ENCODE peak calls at places on chromosomes 4 and X, in six cellular contexts. U, R, E, G, F and I are unnamed samples.

GRCh38 chr4:119238068-119238722 is 25.7 kb downstream of the USP53 start:
- DNase-seq in G (no peak), F (no peak), R (peak), U (no peak), E (no peak), I (no peak)

GRCh38 chr4:128130621-128131020 is 69.5 kb downstream of the LARP1B start:
- DNase-seq in U (peak), E (no peak), F (no peak), R (no peak), G (no peak), I (no peak)

GRCh38 chr4:52016985-52017384 is 3.2 kb downstream of the LRRC66 start:
- DNase-seq in E (no peak), R (no peak), U (no peak), F (no peak), G (no peak), I (no peak)

GRCh38 chrX:31266172-31267076 is 194.6 kb upstream of the FTHL17 start:
- DNase-seq in G (peak), F (peak), R (no peak), U (peak), E (peak), I (no peak)

GRCh38 chrX:630922-631496 is 418 bp downstream of the SHOX start:
- DNase-seq in U (no peak), R (no peak), E (no peak), F (no peak), G (no peak), I (no peak)

GRCh38 chr4:94304365-94304971 is 38.2 kb downstream of the HPGDS start:
- DNase-seq in F (no peak), G (peak), U (peak), R (peak), E (peak), I (peak)

GRCh38 chr4:107098403-107098802 is 62.3 kb upstream of the DKK2 start:
- DNase-seq in U (no peak), F (no peak), R (no peak), G (no peak), E (no peak), I (no peak)

GRCh38 chrX:65601530-65602281 is 65.7 kb upstream of the MSN start:
- DNase-seq in E (no peak), R (no peak), U (peak), F (peak), G (peak), I (peak)

GRCh38 chrX:11381464-11381863 is 88.3 kb downstream of the AMELX start:
- DNase-seq in F (no peak), U (peak), E (peak), R (peak), G (peak), I (peak)

GRCh38 chr4:30719363-30720020 is 677 bp upstream of the PCDH7 start:
- DNase-seq in U (peak), G (peak), R (no peak), F (no peak), E (peak), I (no peak)

GRCh38 chrX:10326578-10326977 is 169.8 kb downstream of the CLCN4 start:
- DNase-seq in G (peak), U (no peak), E (peak), F (no peak), R (no peak), I (no peak)

GRCh38 chrX:151700581-151700980 is 5.3 kb downstream of the PRRG3 start:
- DNase-seq in G (no peak), F (no peak), R (no peak), E (no peak), U (no peak), I (no peak)

GRCh38 chrX:19886888-19887531 is 390 bp downstream of the SH3KBP1 start:
- DNase-seq in R (no peak), E (peak), G (peak), U (no peak), F (peak), I (peak)

GRCh38 chrX:129780441-129781105 is 824 bp downstream of the SASH3 start:
- DNase-seq in G (no peak), F (no peak), R (no peak), U (no peak), E (no peak), I (peak)
- H3K4me3 ChIP-seq in G (no peak), F (peak), R (peak), U (no peak), E (no peak), I (peak)

GRCh38 chr4:41644288-41644914 is 104.1 kb downstream of the PHOX2B start:
- DNase-seq in F (peak), G (peak), E (peak), U (peak), R (no peak), I (no peak)
- H3K4me3 ChIP-seq in F (no peak), G (no peak), E (no peak), U (no peak), R (no peak), I (no peak)

DNA sequence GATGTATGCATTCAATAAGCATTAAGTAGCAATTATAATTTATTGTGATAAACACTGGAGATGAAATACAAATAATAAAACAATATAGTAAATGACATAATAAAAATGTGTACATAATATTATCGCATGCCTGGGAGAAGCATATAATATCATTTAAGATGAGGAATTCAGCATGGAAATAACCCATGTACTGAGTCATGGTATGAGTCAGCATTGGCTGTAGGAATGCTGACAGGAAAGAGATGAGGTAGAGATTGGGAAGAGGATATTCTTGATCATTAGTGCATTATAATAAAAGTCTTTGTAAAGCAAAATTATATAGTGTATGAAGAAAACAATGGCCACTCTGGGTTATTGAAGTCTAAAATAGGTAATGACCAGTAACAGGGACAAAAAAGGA is 82.8 kb downstream of the MAGEB10 start:
- DNase-seq in R (no peak), G (peak), U (peak), F (no peak), E (no peak), I (no peak)
- H3K4me3 ChIP-seq in R (no peak), G (no peak), U (no peak), F (no peak), E (no peak), I (no peak)

GRCh38 chrX:103913356-103914020 is 48.9 kb upstream of the TMSB15B start:
- DNase-seq in F (no peak), R (no peak), G (peak), U (peak), E (no peak), I (no peak)

GRCh38 chrX:103918050-103918449 is 44.4 kb upstream of the TMSB15B start:
- DNase-seq in E (peak), F (peak), R (peak), G (peak), U (peak), I (peak)

GRCh38 chrX:103919336-103919682 is 43.1 kb upstream of the TMSB15B start:
- DNase-seq in G (peak), E (no peak), R (peak), U (peak), F (no peak), I (peak)

DNA sequence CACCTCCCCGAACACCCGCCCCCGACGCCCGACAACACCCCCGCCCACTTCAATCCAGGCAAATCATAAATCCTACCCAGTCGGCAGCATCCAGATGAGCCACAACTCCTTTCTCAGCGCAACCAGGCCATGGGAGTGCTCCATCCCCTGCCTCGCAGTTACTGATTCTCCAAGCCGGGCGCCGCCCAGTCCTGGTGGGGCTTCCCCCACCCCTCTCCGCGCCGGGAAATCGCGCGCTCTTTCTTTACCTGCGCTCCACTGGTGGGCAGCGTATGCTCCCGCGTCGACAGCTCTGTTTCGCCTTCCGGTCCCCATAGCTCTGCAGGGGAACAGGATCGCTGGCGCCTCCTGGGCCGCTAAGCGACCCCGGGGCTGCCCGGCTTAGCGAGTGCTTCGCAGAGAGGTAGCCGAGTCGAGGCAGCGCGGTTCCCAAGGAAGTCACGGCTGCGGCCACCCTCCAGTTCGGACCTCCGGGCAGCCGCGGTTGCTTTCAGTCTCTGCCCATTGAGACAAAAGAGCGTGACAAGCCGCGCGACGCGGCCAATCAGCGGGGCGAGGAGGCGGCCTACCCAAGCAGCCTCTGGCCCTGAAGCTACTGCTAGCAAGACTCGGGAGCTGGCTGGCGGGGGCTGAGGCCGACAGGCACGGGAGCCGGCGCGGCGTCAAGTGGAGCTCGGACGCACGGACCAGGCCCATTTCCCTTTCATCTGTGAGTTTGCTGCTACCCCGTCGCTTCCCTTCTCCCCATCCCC is 43.7 kb upstream of the TMSB15B start:
- DNase-seq in R (peak), U (peak), E (peak), F (peak), G (peak), I (peak)
- H3K4me3 ChIP-seq in R (peak), U (peak), E (peak), F (peak), G (peak), I (peak)

GRCh38 chrX:49122499-49122898 is 1.0 kb downstream of the GPKOW start:
- DNase-seq in F (no peak), R (no peak), U (no peak), E (no peak), G (no peak), I (no peak)
- H3K4me3 ChIP-seq in F (peak), R (peak), U (peak), E (peak), G (no peak), I (peak)

GRCh38 chrX:9286234-9286633 is 178.6 kb upstream of the TBL1X start:
- DNase-seq in F (peak), G (no peak), U (no peak), R (no peak), E (no peak), I (no peak)

GRCh38 chrX:9293051-9293496 is 171.8 kb upstream of the TBL1X start:
- DNase-seq in F (no peak), R (no peak), E (peak), G (no peak), U (no peak), I (no peak)

GRCh38 chrX:9293903-9294302 is 171.0 kb upstream of the TBL1X start:
- DNase-seq in U (no peak), G (no peak), R (no peak), E (peak), F (no peak), I (no peak)

DNA sequence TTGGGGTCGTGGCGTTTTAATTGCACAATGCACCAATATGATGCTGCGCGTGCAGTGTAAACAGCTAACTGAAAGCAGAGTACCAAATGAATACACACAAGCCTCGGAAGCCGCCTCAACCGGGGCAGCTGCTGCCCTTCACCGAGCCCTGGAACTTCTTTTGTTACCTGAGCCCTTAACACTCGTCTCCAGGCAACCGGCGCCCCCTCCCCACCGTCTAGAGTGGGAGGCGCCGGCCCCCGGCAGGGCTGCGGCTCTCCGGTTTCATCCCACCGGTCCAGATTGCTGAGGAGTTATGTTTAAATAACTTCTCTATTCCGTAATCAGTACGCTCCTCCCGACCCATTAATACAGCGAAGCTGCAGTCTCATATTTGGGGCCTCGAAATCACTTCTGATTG is 173.2 kb upstream of the TBL1X start:
- DNase-seq in F (no peak), G (no peak), R (no peak), E (no peak), U (no peak), I (no peak)
- H3K4me3 ChIP-seq in F (peak), G (no peak), R (no peak), E (no peak), U (no peak), I (no peak)

GRCh38 chrX:74423289-74423985 is 2.1 kb downstream of the SLC16A2 start:
- DNase-seq in U (no peak), R (no peak), F (no peak), G (no peak), E (no peak), I (no peak)
- H3K4me3 ChIP-seq in U (peak), R (no peak), F (no peak), G (no peak), E (no peak), I (no peak)

GRCh38 chrX:136148391-136148790 is 1.1 kb downstream of the FHL1 start:
- DNase-seq in U (no peak), F (no peak), E (no peak), G (no peak), R (no peak), I (no peak)
- H3K4me3 ChIP-seq in U (peak), F (peak), E (peak), G (peak), R (no peak), I (no peak)

GRCh38 chrX:134174859-134175258 is 62.1 kb upstream of the CCDC160 start:
- DNase-seq in G (no peak), E (no peak), U (no peak), R (no peak), F (no peak), I (no peak)

GRCh38 chrX:134171661-134172587 is 65.1 kb upstream of the CCDC160 start:
- DNase-seq in U (no peak), F (no peak), E (peak), R (no peak), G (peak), I (peak)

GRCh38 chrX:134172588-134173259 is 64.3 kb upstream of the CCDC160 start:
- DNase-seq in G (peak), R (no peak), F (peak), E (peak), U (peak), I (peak)

GRCh38 chrX:134174273-134174660 is 62.7 kb upstream of the CCDC160 start:
- DNase-seq in F (no peak), E (no peak), U (no peak), G (no peak), R (no peak), I (no peak)

GRCh38 chrX:134173541-134174272 is 63.3 kb upstream of the CCDC160 start:
- DNase-seq in R (no peak), F (no peak), E (peak), G (no peak), U (no peak), I (peak)
- H3K4me3 ChIP-seq in R (no peak), F (peak), E (no peak), G (peak), U (no peak), I (peak)

DNA sequence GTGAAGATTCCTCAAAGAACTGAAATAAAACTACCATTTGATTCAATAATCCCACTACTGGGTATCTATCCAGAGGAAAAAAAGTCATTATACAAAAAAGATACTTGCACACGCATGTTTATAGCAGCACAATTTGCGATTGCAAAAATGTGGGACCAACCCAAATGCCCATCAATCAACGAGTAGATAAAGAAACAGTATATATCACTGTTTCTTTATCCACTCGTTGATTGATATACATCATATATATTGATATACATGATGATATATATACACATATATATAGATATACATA is 13.6 kb upstream of the AFP start:
- DNase-seq in G (no peak), R (no peak), U (no peak), E (no peak), F (no peak), I (no peak)
- H3K4me3 ChIP-seq in G (no peak), R (no peak), U (no peak), E (no peak), F (no peak), I (no peak)